ENCODE peak calls at places on chromosomes 2 and 18, in five cellular contexts. F is cerebellar cortex; H is germinal center; G is NCI-H524; P is activated CD8-positive, alpha-beta memory T cell treated with anti-CD3 and anti-CD28 coated beads for 4 hours. Y is an unnamed sample.

GRCh38 chr2:198008230-198008629 is 203.8 kb downstream of the PLCL1 start:
- DNase-seq in H (no peak), F (no peak), G (no peak), P (no peak), Y (no peak)

GRCh38 chr2:229270551-229271410 is at the start of gene PID1:
- DNase-seq in P (no peak), G (no peak), F (no peak), H (peak; percentile 42), Y (peak; percentile 91)

GRCh38 chr2:201260302-201260800 is at the start of gene CASP8:
- DNase-seq in H (peak; percentile 69), P (peak; percentile 59), G (no peak), F (no peak), Y (peak; percentile 34)

GRCh38 chr2:104102615-104103014 is 751.3 kb upstream of the POU3F3 start:
- DNase-seq in P (no peak), H (no peak), G (no peak), F (no peak), Y (no peak)

GRCh38 chr2:223944166-223944703 is 900 bp downstream of the WDFY1 start:
- DNase-seq in P (no peak), F (peak; percentile 50), H (peak; percentile 28), G (no peak), Y (peak; percentile 27)

GRCh38 chr18:79528296-79528695 is 132.6 kb downstream of the NFATC1 start:
- DNase-seq in P (no peak), H (no peak), F (no peak), G (no peak), Y (no peak)

GRCh38 chr2:217797661-217798069 is 205.1 kb downstream of the TNS1 start:
- DNase-seq in P (no peak), H (no peak), F (peak; percentile 16), G (no peak), Y (peak; percentile 9)

GRCh38 chr2:227376911-227377396 is 2.2 kb downstream of the TM4SF20 start:
- DNase-seq in P (no peak), G (peak; percentile 68), H (no peak), F (no peak), Y (peak; percentile 22)

GRCh38 chr18:72849671-72850070 is 18.1 kb downstream of the NETO1 start:
- DNase-seq in G (peak; percentile 18), P (no peak), H (no peak), F (no peak), Y (no peak)

GRCh38 chr2:88061295-88061694 is 5.7 kb upstream of the KRCC1 start:
- DNase-seq in H (no peak), G (no peak), F (no peak), P (no peak), Y (no peak)

GRCh38 chr2:157229572-157229971 is 27.9 kb upstream of the GALNT5 start:
- DNase-seq in H (no peak), G (no peak), P (no peak), F (no peak), Y (peak; percentile 36)

GRCh38 chr2:217433522-217433921 is 569.3 kb downstream of the TNS1 start:
- DNase-seq in P (no peak), H (no peak), F (no peak), G (no peak), Y (no peak)

GRCh38 chr2:48284624-48285212 is 245.2 kb upstream of the STON1 start:
- DNase-seq in H (no peak), F (peak; percentile 86), P (no peak), G (peak; percentile 23), Y (no peak)

GRCh38 chr2:65055427-65056214 is 595 bp upstream of the CEP68 start:
- DNase-seq in H (peak; percentile 74), P (peak; percentile 29), F (no peak), G (peak; percentile 36), Y (no peak)

GRCh38 chr2:117832905-117833613 is 18.6 kb downstream of the DDX18 start:
- DNase-seq in F (peak; percentile 6), P (no peak), H (no peak), G (no peak), Y (peak; percentile 55)

GRCh38 chr2:223889133-223889769 is 51.9 kb upstream of the AP1S3 start:
- DNase-seq in G (no peak), F (no peak), H (no peak), P (no peak), Y (no peak)

GRCh38 chr18:48962857-48963554 is 12.2 kb upstream of the SMAD7 start:
- DNase-seq in G (no peak), H (no peak), F (no peak), P (no peak), Y (no peak)

GRCh38 chr2:231050018-231050901 is 6.4 kb upstream of the PSMD1 start:
- DNase-seq in F (no peak), P (no peak), H (no peak), G (no peak), Y (no peak)

GRCh38 chr18:40017026-40017425 is 1938.0 kb upstream of the PIK3C3 start:
- DNase-seq in F (no peak), H (no peak), P (no peak), G (no peak), Y (no peak)

GRCh38 chr2:127506502-127506901 is 19.8 kb downstream of the IWS1 start:
- DNase-seq in P (no peak), H (no peak), F (no peak), G (no peak), Y (no peak)

Y was measured in AG20443.